ENCODE peak calls at places on chromosomes 13 and 19, in ten cellular contexts. T, X, A, B, O, Y, N, J, Q and V are unnamed samples.
A peak's percentile ranks its signal among the peaks of the same experiment; 100 is the strongest.

GRCh38 chr19:3450796-3451411 is 29.4 kb downstream of the SMIM24 start:
- DNase-seq in Q (no peak), Y (peak; percentile 100), B (peak; percentile 99), N (peak; percentile 100), O (peak; percentile 68), T (no peak), A (no peak), X (peak; percentile 100), J (no peak), V (peak; percentile 99)

GRCh38 chr13:97743946-97744345 is 209.5 kb upstream of the IPO5 start:
- DNase-seq in Y (peak; percentile 3), T (no peak), J (no peak), X (peak; percentile 50), B (no peak), N (peak; percentile 9), O (no peak), A (no peak), Q (no peak), V (peak; percentile 92)

GRCh38 chr13:112144616-112145220 is 77.8 kb downstream of the SOX1 start:
- DNase-seq in Y (no peak), Q (no peak), B (no peak), T (no peak), O (no peak), A (no peak), X (no peak), N (no peak), J (no peak), V (no peak)

GRCh38 chr13:106597759-106598395 is 29.9 kb upstream of the ARGLU1 start:
- DNase-seq in O (no peak), Q (no peak), N (no peak), X (no peak), A (no peak), T (peak; percentile 67), Y (no peak), J (no peak), B (no peak), V (no peak)

GRCh38 chr13:75749407-75749806 is 113.3 kb downstream of the LMO7 start:
- DNase-seq in X (peak; percentile 56), T (no peak), J (no peak), Q (no peak), B (no peak), A (no peak), N (peak; percentile 45), O (peak; percentile 18), Y (peak; percentile 60), V (no peak)

GRCh38 chr13:85314686-85315085 is 484.5 kb downstream of the SLITRK6 start:
- DNase-seq in B (no peak), N (no peak), X (no peak), T (no peak), A (no peak), Q (no peak), J (no peak), Y (no peak), O (no peak), V (no peak)

GRCh38 chr19:21130097-21130775 is 11.6 kb upstream of the ZNF431 start:
- DNase-seq in N (no peak), A (no peak), B (no peak), X (no peak), J (no peak), O (peak; percentile 13), Q (no peak), T (peak; percentile 5), Y (no peak), V (no peak)

GRCh38 chr13:39612023-39612637 is 9.1 kb upstream of the LHFPL6 start:
- DNase-seq in Y (peak; percentile 73), O (peak; percentile 42), B (peak; percentile 86), A (peak; percentile 44), X (peak; percentile 86), J (peak; percentile 36), N (peak; percentile 78), T (peak; percentile 15), Q (peak; percentile 0), V (peak; percentile 91)

GRCh38 chr19:43524922-43525835 is 1.8 kb downstream of the ETHE1 start:
- DNase-seq in O (peak; percentile 79), T (no peak), B (peak; percentile 45), Q (no peak), N (peak; percentile 22), A (peak; percentile 46), Y (peak; percentile 66), J (no peak), X (peak; percentile 55), V (peak; percentile 37)

GRCh38 chr19:29812080-29812880 is 489 bp downstream of the CCNE1 start:
- DNase-seq in J (peak; percentile 24), T (no peak), B (no peak), O (no peak), X (no peak), Y (peak; percentile 15), Q (no peak), A (peak; percentile 38), N (no peak), V (no peak)

GRCh38 chr13:110607675-110608224 is 7.6 kb upstream of the NAXD start:
- DNase-seq in Q (no peak), J (no peak), X (no peak), B (no peak), N (no peak), T (no peak), A (no peak), Y (no peak), O (no peak), V (peak; percentile 28)

GRCh38 chr19:34503546-34504272 is 22.2 kb downstream of the WTIP start:
- DNase-seq in N (no peak), Q (no peak), A (no peak), T (no peak), J (no peak), O (no peak), B (no peak), X (no peak), Y (no peak), V (peak; percentile 25)

GRCh38 chr13:92355213-92355612 is 871.4 kb upstream of the GPC6 start:
- DNase-seq in O (no peak), N (peak; percentile 48), A (no peak), Y (no peak), B (no peak), J (no peak), Q (no peak), T (no peak), X (peak; percentile 16), V (peak; percentile 86)

GRCh38 chr13:102195566-102196462 is 206.0 kb downstream of the FGF14 start:
- DNase-seq in X (peak; percentile 28), A (no peak), O (no peak), J (no peak), N (peak; percentile 66), Y (no peak), Q (no peak), B (peak; percentile 21), T (no peak), V (peak; percentile 60)

GRCh38 chr13:104297075-104297474 is 1230.9 kb upstream of the SLC10A2 start:
- DNase-seq in J (no peak), N (no peak), B (no peak), X (no peak), Y (no peak), Q (no peak), A (no peak), T (no peak), O (no peak), V (peak; percentile 54)

GRCh38 chr19:7970716-7971448 is 27.4 kb upstream of the TIMM44 start:
- DNase-seq in Q (no peak), X (peak; percentile 49), A (no peak), T (no peak), O (peak; percentile 44), N (peak; percentile 22), J (no peak), Y (peak; percentile 52), B (peak; percentile 65), V (peak; percentile 58)

GRCh38 chr19:39828015-39828633 is 5.8 kb downstream of the DYRK1B start:
- DNase-seq in Q (no peak), J (no peak), Y (no peak), X (no peak), O (no peak), N (no peak), T (no peak), B (no peak), A (no peak), V (no peak)

GRCh38 chr13:71870036-71870435 is 3.0 kb upstream of the DACH1 start:
- DNase-seq in B (no peak), T (no peak), Y (no peak), O (no peak), J (no peak), Q (no peak), N (no peak), X (no peak), A (no peak), V (no peak)

GRCh38 chr19:11382898-11383705 is 1.0 kb downstream of the EPOR start:
- DNase-seq in N (no peak), O (no peak), B (peak; percentile 50), T (peak; percentile 25), Y (peak; percentile 28), Q (no peak), A (peak; percentile 47), X (peak; percentile 27), J (peak; percentile 25), V (peak; percentile 16)

GRCh38 chr13:36072127-36072526 is 59.1 kb downstream of the DCLK1 start:
- DNase-seq in N (no peak), Q (no peak), T (no peak), Y (peak; percentile 50), O (no peak), B (no peak), J (no peak), X (no peak), A (no peak), V (no peak)

GRCh38 chr13:73948848-73949529 is 185.2 kb downstream of the KLF12 start:
- DNase-seq in T (no peak), X (no peak), Y (no peak), A (no peak), J (no peak), N (no peak), Q (no peak), B (no peak), O (no peak), V (no peak)

GRCh38 chr13:23921451-23921888 is 24.2 kb upstream of the C1QTNF9B start:
- DNase-seq in T (no peak), J (no peak), B (peak; percentile 27), Y (peak; percentile 62), Q (no peak), A (no peak), O (peak; percentile 26), X (peak; percentile 78), N (peak; percentile 53), V (peak; percentile 76)

GRCh38 chr13:111382877-111383276 is 62.4 kb downstream of the TEX29 start:
- DNase-seq in N (no peak), X (no peak), T (no peak), J (no peak), B (no peak), Q (no peak), O (no peak), Y (no peak), A (no peak), V (no peak)

GRCh38 chr13:109152941-109153340 is 523.5 kb downstream of the MYO16 start:
- DNase-seq in T (no peak), Y (no peak), X (no peak), J (no peak), Q (no peak), A (no peak), B (no peak), O (no peak), N (peak; percentile 53), V (no peak)

GRCh38 chr19:45322311-45322710 is 364 bp downstream of the CKM start:
- DNase-seq in J (no peak), O (no peak), A (no peak), B (no peak), Q (no peak), T (no peak), N (no peak), Y (no peak), X (no peak), V (no peak)